ENCODE peak calls at places on chromosomes 2 and 18, in four cellular contexts. X is transverse colon, O is stomach, N is GM12865. Y is an unnamed sample.
A peak's percentile ranks its signal among the peaks of the same experiment; 100 is the strongest.

GRCh38 chr2:207683879-207684627 is 27.4 kb upstream of the CCNYL1 start:
- DNase-seq in X (peak; percentile 48), O (no peak), N (no peak), Y (peak; percentile 42)

GRCh38 chr2:105449083-105449482 is 50.2 kb upstream of the FHL2 start:
- DNase-seq in X (peak; percentile 85), O (peak; percentile 53), N (no peak), Y (no peak)

GRCh38 chr2:239727776-239728600 is 297.2 kb downstream of the NDUFA10 start:
- DNase-seq in X (no peak), O (no peak), N (no peak), Y (no peak)

GRCh38 chr2:178266445-178266844 is 72.1 kb downstream of the OSBPL6 start:
- DNase-seq in X (no peak), O (no peak), N (peak; percentile 51), Y (no peak)

GRCh38 chr2:153404792-153405191 is 73.8 kb downstream of the RPRM start:
- DNase-seq in X (no peak), O (no peak), N (no peak), Y (no peak)

GRCh38 chr2:60413819-60414178 is 139.7 kb downstream of the BCL11A start:
- DNase-seq in X (no peak), O (no peak), N (peak; percentile 69), Y (no peak)

GRCh38 chr18:46622451-46622850 is 34.6 kb downstream of the LOXHD1 start:
- DNase-seq in X (no peak), O (no peak), N (no peak), Y (no peak)

GRCh38 chr2:102005989-102006885 is 14.5 kb downstream of the IL1R2 start:
- DNase-seq in X (no peak), O (peak; percentile 44), N (peak; percentile 60), Y (peak; percentile 5)

GRCh38 chr2:173991857-173992588 is 26.9 kb upstream of the SP3 start:
- DNase-seq in X (peak; percentile 33), O (no peak), N (peak; percentile 54), Y (no peak)

GRCh38 chr2:36416370-36417165 is 61.0 kb downstream of the CRIM1 start:
- DNase-seq in X (peak; percentile 30), O (no peak), N (no peak), Y (no peak)

GRCh38 chr18:56327171-56327885 is 311.1 kb downstream of the TXNL1 start:
- DNase-seq in X (no peak), O (no peak), N (no peak), Y (no peak)

GRCh38 chr2:127508621-127509034 is 17.7 kb downstream of the IWS1 start:
- DNase-seq in X (peak; percentile 62), O (peak; percentile 53), N (no peak), Y (peak; percentile 76)

GRCh38 chr2:223758131-223758840 is 79.1 kb downstream of the AP1S3 start:
- DNase-seq in X (no peak), O (no peak), N (no peak), Y (no peak)

GRCh38 chr2:212646698-212647097 is 108.1 kb upstream of the ERBB4 start:
- DNase-seq in X (no peak), O (no peak), N (no peak), Y (peak; percentile 16)

GRCh38 chr2:173148520-173148919 is 72.9 kb downstream of the MAP3K20 start:
- DNase-seq in X (no peak), O (no peak), N (no peak), Y (no peak)

GRCh38 chr2:143117225-143117624 is 12.0 kb upstream of the ARHGAP15 start:
- DNase-seq in X (no peak), O (no peak), N (no peak), Y (no peak)

DNA sequence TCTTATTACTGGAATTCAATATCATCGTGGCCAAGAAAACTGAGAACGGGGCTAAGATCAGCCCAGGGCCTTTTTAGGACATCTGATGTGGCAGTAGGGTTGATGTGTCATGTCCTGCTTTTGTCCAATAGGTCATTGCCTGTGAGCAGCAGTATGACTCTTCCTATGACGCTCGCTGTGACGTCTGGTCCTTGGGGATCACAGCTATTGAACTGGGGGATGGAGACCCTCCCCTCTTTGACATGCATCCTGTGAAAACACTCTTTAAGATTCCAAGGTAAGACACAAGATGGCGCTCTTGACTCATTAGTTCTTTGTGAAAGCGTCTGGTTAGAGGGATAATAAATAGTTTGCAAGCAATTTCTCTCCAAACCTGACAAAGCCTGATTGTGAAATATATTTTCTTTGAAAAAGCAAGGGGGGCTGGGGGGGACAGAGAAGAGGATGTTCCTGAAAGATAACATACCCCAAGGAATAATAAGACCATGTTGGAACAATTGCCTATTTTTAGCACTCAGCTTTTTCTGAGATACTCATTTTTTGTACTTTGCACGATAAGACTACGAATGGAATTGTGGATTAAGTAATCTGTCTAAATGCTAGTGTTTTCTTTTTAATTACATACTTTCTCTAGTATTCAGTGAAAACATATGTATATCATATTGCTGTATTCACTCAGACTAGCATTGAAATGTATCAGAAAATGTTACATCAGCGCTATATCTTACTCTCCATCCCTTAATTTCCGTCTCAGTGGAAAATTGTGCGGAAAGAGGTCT is 58.1 kb downstream of the MYO3B start:
- DNase-seq in X (no peak), O (no peak), N (peak; percentile 55), Y (no peak)
- TF ChIP-seq CTCF in X (peak; percentile 42), O (peak; percentile 38), N (peak; percentile 56), Y (peak; percentile 63)

DNA sequence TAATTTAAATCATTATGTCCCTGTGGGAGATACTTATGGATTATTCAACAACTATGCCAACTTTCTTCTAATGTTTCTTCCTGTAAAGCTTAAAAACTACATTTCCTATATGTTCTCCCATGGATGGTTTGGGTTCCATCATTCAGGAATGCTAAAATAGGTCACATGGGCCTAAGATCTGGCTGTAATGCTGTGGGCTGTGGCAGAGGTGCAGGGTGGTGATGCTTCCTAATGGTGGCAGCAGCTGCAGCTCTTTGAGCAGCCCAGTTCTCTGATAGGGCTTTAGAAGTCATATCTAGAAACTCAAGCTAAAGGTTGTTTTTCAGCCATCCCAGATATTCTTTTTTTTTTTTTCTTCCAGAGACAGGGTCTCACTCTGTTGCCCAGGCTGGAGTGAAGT is 266.1 kb downstream of the ZNF385B start:
- DNase-seq in X (no peak), O (no peak), N (peak; percentile 4), Y (no peak)
- TF ChIP-seq CTCF in X (no peak), O (no peak), N (peak; percentile 12), Y (no peak)

GRCh38 chr2:183490930-183491329 is 366.7 kb downstream of the NUP35 start:
- DNase-seq in X (no peak), O (no peak), N (no peak), Y (peak; percentile 94)
- TF ChIP-seq CTCF in X (no peak), O (no peak), N (no peak), Y (peak; percentile 38)

GRCh38 chr2:14344355-14344754 is 288.2 kb upstream of the LRATD1 start:
- DNase-seq in X (no peak), O (no peak), N (no peak), Y (no peak)
- TF ChIP-seq CTCF in X (no peak), O (no peak), N (no peak), Y (no peak)

GRCh38 chr18:79573921-79574491 is 105.6 kb upstream of the CTDP1 start:
- DNase-seq in X (peak; percentile 6), O (no peak), N (no peak), Y (no peak)

GRCh38 chr18:79576686-79577351 is 102.8 kb upstream of the CTDP1 start:
- DNase-seq in X (peak; percentile 10), O (peak; percentile 44), N (no peak), Y (no peak)

GRCh38 chr18:79574938-79575525 is 104.6 kb upstream of the CTDP1 start:
- DNase-seq in X (peak; percentile 8), O (no peak), N (no peak), Y (no peak)

GRCh38 chr18:79577451-79578395 is 101.9 kb upstream of the CTDP1 start:
- DNase-seq in X (peak; percentile 20), O (no peak), N (no peak), Y (no peak)

DNA sequence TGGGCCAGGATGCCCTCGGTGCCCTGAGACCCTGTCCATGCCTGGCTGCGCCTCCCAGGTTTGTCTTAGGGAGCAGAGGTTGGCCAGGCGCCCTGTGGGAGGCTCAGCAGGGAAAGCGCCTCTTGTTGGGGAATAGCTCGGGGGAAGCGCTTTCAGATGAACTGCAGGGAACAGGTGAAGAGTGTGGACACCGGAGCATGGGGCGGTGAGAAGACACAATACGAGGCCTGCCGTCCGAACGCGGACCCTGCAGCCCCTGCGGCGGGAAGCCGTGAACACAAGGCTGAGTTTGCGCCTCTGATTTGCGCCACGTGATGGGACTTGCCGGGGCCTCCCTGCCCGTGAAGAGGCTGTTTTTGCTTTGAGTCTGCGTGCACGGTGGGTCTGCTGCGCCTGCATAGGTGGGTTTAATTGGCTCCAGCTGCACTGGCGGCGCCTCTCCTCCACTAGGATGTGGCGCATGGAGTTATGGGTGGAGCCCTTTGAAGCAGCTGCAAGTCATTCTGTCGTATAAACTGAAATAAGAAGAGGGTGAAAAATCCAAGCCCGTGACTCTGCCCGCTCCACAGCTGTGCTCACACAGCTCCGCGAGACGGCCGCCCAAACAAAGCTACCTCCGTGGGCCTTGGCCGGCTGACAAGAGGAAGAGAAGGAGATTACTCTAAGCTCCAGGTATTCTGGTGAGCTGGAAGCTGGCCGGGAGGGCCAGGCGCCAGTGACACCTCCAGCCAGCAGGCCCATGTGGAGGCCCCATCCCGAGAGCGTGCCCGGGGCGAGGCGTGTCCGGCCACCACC is 103.5 kb upstream of the CTDP1 start:
- DNase-seq in X (peak; percentile 13), O (peak; percentile 78), N (no peak), Y (no peak)
- TF ChIP-seq CTCF in X (no peak), O (no peak), N (no peak), Y (no peak)

GRCh38 chr2:231186325-231186724 is 12.1 kb upstream of the ARMC9 start:
- DNase-seq in X (no peak), O (peak; percentile 5), N (no peak), Y (no peak)
- TF ChIP-seq CTCF in X (no peak), O (no peak), N (no peak), Y (no peak)

DNA sequence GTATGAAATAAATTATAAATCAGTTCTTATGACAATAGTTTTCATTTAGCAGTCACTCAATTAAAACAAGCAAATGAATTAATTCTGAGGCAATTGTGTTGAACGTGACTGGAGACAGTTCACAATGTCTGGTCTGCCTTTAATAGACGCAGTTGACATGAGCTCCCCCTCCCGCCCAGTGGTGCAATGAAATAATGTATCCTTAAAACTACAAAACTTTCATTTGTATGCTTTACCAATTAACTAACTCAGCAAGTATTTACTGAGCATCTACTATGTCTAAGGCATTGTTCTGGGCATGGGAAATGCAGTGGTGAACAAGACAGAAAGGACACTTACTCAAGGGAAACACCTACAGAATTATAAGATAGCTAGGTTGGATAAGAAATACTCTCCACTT is 3.5 kb upstream of the DSC2 start:
- DNase-seq in X (no peak), O (no peak), N (peak; percentile 15), Y (no peak)
- TF ChIP-seq CTCF in X (no peak), O (no peak), N (no peak), Y (no peak)

GRCh38 chr2:225010804-225011203 is 31.5 kb downstream of the DOCK10 start:
- DNase-seq in X (no peak), O (no peak), N (no peak), Y (no peak)

GRCh38 chr2:225006730-225007129 is 35.5 kb downstream of the DOCK10 start:
- DNase-seq in X (no peak), O (no peak), N (no peak), Y (no peak)

GRCh38 chr2:225009768-225010167 is 32.5 kb downstream of the DOCK10 start:
- DNase-seq in X (no peak), O (no peak), N (no peak), Y (no peak)

GRCh38 chr2:225008179-225008829 is 34.0 kb downstream of the DOCK10 start:
- DNase-seq in X (no peak), O (no peak), N (peak; percentile 37), Y (no peak)

GRCh38 chr2:225008935-225009334 is 33.3 kb downstream of the DOCK10 start:
- DNase-seq in X (no peak), O (no peak), N (peak; percentile 37), Y (no peak)
- TF ChIP-seq CTCF in X (peak; percentile 18), O (no peak), N (peak; percentile 49), Y (peak; percentile 58)